ENCODE peak calls at places on chromosomes 7 and 10, in ten cellular contexts. W is bronchial epithelial cell, E is lower leg skin, P is coronary artery, K is lower lobe of right lung, H is fibroblast of the aortic adventitia, C is cardiac muscle cell, X is endodermal cell, N is astrocyte of the cerebellum, B is fibroblast of mammary gland. T is an unnamed sample.

GRCh38 chr10:117362313-117362712 is 12.9 kb downstream of the PDZD8 start:
- DNase-seq in E (no peak), B (no peak), C (peak; percentile 47), N (no peak), H (peak; percentile 56), X (no peak), P (no peak), W (no peak), K (no peak), T (no peak)

GRCh38 chr7:28747854-28748253 is 210.3 kb downstream of the TRIL start:
- DNase-seq in K (no peak), C (no peak), W (no peak), H (no peak), B (no peak), P (no peak), E (no peak), N (no peak), X (no peak), T (no peak)

GRCh38 chr7:155787171-155787851 is 25.0 kb downstream of the SHH start:
- DNase-seq in E (no peak), K (no peak), C (peak; percentile 41), H (no peak), N (no peak), B (no peak), W (no peak), X (peak; percentile 80), P (no peak), T (peak; percentile 25)

GRCh38 chr7:158662610-158663427 is 41.8 kb downstream of the NCAPG2 start:
- DNase-seq in N (no peak), P (no peak), E (no peak), W (no peak), X (no peak), B (no peak), H (peak; percentile 6), C (no peak), K (no peak), T (no peak)

GRCh38 chr7:98761225-98761624 is 108.6 kb downstream of the TMEM130 start:
- DNase-seq in K (no peak), W (no peak), P (no peak), N (no peak), X (no peak), H (no peak), E (no peak), C (no peak), B (no peak), T (no peak)

GRCh38 chr10:69901623-69902505 is 100.2 kb downstream of the COL13A1 start:
- DNase-seq in H (peak; percentile 51), N (no peak), W (peak; percentile 12), E (no peak), C (peak; percentile 70), P (no peak), B (peak; percentile 41), X (peak; percentile 92), K (peak; percentile 57), T (peak; percentile 64)

GRCh38 chr7:149772821-149773425 is 465 bp downstream of the ZNF467 start:
- DNase-seq in B (no peak), X (peak; percentile 76), K (peak; percentile 66), W (no peak), N (no peak), C (no peak), P (no peak), E (no peak), H (no peak), T (no peak)

GRCh38 chr10:7412482-7413251 is 1.8 kb upstream of the SFMBT2 start:
- DNase-seq in B (no peak), X (peak; percentile 89), H (no peak), N (no peak), K (peak; percentile 68), C (no peak), W (no peak), E (no peak), P (no peak), T (no peak)

GRCh38 chr7:50976064-50976463 is 193.4 kb upstream of the GRB10 start:
- DNase-seq in N (no peak), P (no peak), C (no peak), X (no peak), W (no peak), B (no peak), H (no peak), K (no peak), E (no peak), T (no peak)

GRCh38 chr7:50974240-50974639 is 191.5 kb upstream of the GRB10 start:
- DNase-seq in E (no peak), P (no peak), C (no peak), H (no peak), X (no peak), B (no peak), N (no peak), K (no peak), W (no peak), T (no peak)

GRCh38 chr7:50981743-50982142 is 199.0 kb upstream of the GRB10 start:
- DNase-seq in H (no peak), K (no peak), N (no peak), W (no peak), B (no peak), X (peak; percentile 61), C (no peak), P (no peak), E (no peak), T (no peak)

GRCh38 chr7:50982626-50983025 is 199.9 kb upstream of the GRB10 start:
- DNase-seq in P (no peak), X (peak; percentile 84), B (peak; percentile 2), K (no peak), C (no peak), H (no peak), N (no peak), E (no peak), W (no peak), T (no peak)

DNA sequence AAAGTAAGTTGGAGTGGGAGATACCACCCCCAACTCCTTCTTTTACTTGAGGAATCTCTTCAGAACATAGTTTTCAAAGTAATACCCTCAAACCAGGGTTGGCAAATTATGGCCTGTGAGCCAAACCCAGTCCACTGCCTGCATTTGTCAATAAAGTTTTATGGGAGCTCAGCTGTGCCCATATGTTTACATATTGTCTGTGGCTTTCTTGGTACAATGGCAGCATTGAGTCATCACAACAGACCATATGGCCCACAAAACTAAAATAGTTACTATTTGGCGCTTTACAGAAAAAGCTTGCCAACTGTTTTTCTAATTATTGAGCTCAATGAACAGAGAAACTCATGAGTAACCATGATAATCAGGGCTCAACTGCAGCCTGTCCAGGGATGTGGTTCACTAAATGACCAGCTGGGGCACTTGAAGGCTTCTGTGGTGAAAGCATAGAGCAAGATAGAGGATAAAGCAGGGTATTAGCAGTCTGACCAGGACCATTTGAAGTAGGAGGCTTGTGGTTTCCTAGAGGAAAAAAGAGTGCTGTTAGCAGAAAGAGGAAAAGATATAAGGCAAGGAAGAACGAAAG is 196.0 kb upstream of the GRB10 start:
- DNase-seq in X (no peak), K (no peak), C (peak; percentile 38), E (no peak), W (no peak), H (peak; percentile 33), N (no peak), B (peak; percentile 20), P (no peak), T (peak; percentile 1)
- TF ChIP-seq CTCF in X (peak; percentile 44), K (no peak), C (peak; percentile 21), E (no peak), W (no peak), H (peak; percentile 48), N (no peak), B (no peak), P (no peak), T (peak; percentile 22)

DNA sequence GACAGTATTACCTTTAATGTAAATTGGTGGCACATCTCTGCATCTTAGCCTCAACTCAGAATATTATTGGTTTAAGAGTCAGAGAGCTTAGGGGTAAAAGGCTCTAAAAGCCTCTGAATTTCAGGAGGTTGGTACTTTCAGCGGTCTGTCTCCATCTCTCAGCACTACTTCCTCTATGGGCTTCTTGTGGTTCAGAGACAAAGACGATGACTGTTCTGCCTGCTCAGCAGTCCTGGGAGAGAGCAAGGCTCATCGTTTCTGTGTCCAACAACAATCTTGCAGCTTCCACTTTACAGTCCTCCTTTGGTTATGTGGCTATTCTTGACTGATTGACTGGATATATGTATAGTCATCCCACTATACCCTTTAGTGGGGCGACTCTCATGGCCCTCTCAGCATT is 394.7 kb downstream of the AUTS2 start:
- DNase-seq in W (no peak), H (no peak), N (no peak), C (no peak), P (no peak), K (no peak), B (no peak), X (no peak), E (no peak), T (no peak)
- H3K4me3 ChIP-seq in W (no peak overlapping the region), H (no peak overlapping the region), N (no peak overlapping the region), C (no peak overlapping the region), P (no peak overlapping the region), K (no peak overlapping the region), B (no peak overlapping the region), X (no peak overlapping the region), E (no peak overlapping the region), T (no peak overlapping the region)

GRCh38 chr10:111076682-111077661 is at the start of gene ADRA2A:
- DNase-seq in C (peak; percentile 47), H (peak; percentile 28), N (peak; percentile 2), P (no peak), W (no peak), E (no peak), B (peak; percentile 34), K (peak; percentile 57), X (peak; percentile 88), T (peak; percentile 69)
- TF ChIP-seq CTCF in C (no peak), H (no peak), N (no peak), P (no peak), W (no peak), E (no peak), B (no peak), K (no peak), X (no peak), T (no peak)

GRCh38 chr7:91264924-91265681 is 870 bp downstream of the FZD1 start:
- DNase-seq in W (peak; percentile 52), K (peak; percentile 71), N (peak; percentile 45), P (no peak), E (peak; percentile 47), X (peak; percentile 81), H (peak; percentile 74), B (peak; percentile 67), C (peak; percentile 81), T (peak; percentile 75)

GRCh38 chr7:91266067-91266930 is 2.1 kb downstream of the FZD1 start:
- DNase-seq in E (no peak), X (peak; percentile 67), W (no peak), K (peak; percentile 49), C (peak; percentile 47), N (no peak), P (no peak), B (no peak), H (peak; percentile 64), T (no peak)

GRCh38 chr7:91264083-91264923 is at the start of gene FZD1:
- DNase-seq in K (peak; percentile 97), B (peak; percentile 97), E (peak; percentile 96), C (peak; percentile 99), H (peak; percentile 98), N (peak; percentile 96), X (peak; percentile 98), W (peak; percentile 89), P (peak; percentile 98), T (peak; percentile 99)

GRCh38 chr7:91265693-91266066 is 1.4 kb downstream of the FZD1 start:
- DNase-seq in K (peak; percentile 57), E (no peak), W (no peak), N (no peak), H (peak; percentile 32), C (peak; percentile 18), X (peak; percentile 72), P (no peak), B (no peak), T (no peak)

DNA sequence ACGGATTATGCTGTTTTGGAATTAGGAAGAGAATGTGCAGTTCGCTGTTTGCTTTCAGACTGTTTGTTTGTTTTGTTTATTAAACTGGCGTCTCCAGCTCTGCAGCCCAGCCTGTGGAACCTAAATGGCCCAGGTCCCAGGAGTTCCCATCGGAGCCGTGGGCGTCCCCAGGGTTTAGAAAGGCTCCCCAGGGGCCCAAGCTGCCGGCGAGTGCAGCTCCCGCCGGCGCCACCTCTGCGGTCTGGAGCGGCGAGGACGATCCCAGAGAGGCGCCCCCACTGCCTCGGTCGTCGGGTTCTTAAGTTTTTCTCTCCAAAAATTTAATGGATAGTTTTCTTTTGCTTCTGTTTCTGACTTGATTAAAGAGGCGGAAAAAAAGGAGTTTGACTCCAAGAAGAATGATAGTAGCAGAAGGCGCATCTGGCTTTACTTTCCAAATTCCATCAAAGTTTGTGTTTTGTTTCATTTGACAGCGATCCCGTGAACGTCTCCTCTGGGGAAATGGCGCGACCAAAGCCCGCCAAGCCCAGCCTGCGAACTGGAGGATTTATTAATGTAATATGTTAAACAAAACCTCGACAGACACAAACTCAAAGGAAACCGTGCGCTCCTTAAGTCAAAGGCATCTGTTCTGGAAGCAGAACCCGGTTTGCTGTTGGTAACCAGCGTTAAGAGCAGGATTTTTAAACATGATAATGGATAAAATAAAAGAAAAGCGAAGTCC is 712 bp upstream of the FZD1 start:
- DNase-seq in W (no peak), E (peak; percentile 45), N (no peak), B (no peak), H (no peak), X (peak; percentile 71), C (peak; percentile 33), K (peak; percentile 67), P (no peak), T (no peak)
- H3K4me3 ChIP-seq in W (peak overlapping the region; percentile 68), E (peak overlapping the region; percentile 49), N (peak overlapping the region; percentile 59), B (peak overlapping the region; percentile 74), H (peak overlapping the region; percentile 71), X (peak overlapping the region; percentile 83), C (peak overlapping the region; percentile 69), K (peak overlapping the region; percentile 82), P (peak overlapping the region; percentile 73), T (peak overlapping the region; percentile 85)